ENCODE peak calls at places on chromosomes 4 and X, in seven cellular contexts. M is HL-60, H is fibroblast of lung, E is HCT116, W is PC-3, X is GM23248, C is astrocyte. S is an unnamed sample.
A peak's percentile ranks its signal among the peaks of the same experiment; 100 is the strongest.

GRCh38 chr4:167100120-167100519 is 134.2 kb downstream of the SPOCK3 start:
- DNase-seq in E (no peak), X (peak; percentile 17), M (no peak), H (peak; percentile 62), C (peak; percentile 50), W (peak; percentile 73), S (no peak)

GRCh38 chr4:7095611-7096155 is 27.8 kb upstream of the GRPEL1 start:
- DNase-seq in H (no peak), W (no peak), X (no peak), C (no peak), E (no peak), M (no peak), S (no peak)

GRCh38 chr4:10640535-10641159 is 43.9 kb downstream of the CLNK start:
- DNase-seq in C (peak; percentile 64), W (no peak), X (no peak), H (peak; percentile 65), M (peak; percentile 75), E (no peak), S (peak; percentile 5)

GRCh38 chrX:38816158-38816557 is 14.9 kb downstream of the MID1IP1 start:
- DNase-seq in H (no peak), X (no peak), E (no peak), C (no peak), M (no peak), W (no peak), S (no peak)

GRCh38 chr4:158172196-158172557 is 648 bp downstream of the GASK1B start:
- DNase-seq in C (peak; percentile 50), X (peak; percentile 28), M (peak; percentile 23), W (peak; percentile 19), H (peak; percentile 66), E (no peak), S (no peak)

GRCh38 chrX:96407981-96408380 is 276.7 kb upstream of the DIAPH2 start:
- DNase-seq in M (no peak), C (no peak), H (no peak), E (no peak), W (peak; percentile 33), X (no peak), S (no peak)

GRCh38 chr4:81527709-81528108 is 56.0 kb upstream of the RASGEF1B start:
- DNase-seq in E (no peak), W (no peak), H (no peak), X (no peak), C (no peak), M (no peak), S (no peak)

GRCh38 chrX:75642811-75643361 is 120.0 kb upstream of the ZDHHC15 start:
- DNase-seq in W (no peak), C (no peak), X (no peak), E (no peak), H (no peak), M (no peak), S (no peak)

GRCh38 chr4:80500593-80500992 is 165.1 kb downstream of the CFAP299 start:
- DNase-seq in H (no peak), X (no peak), E (no peak), M (no peak), C (no peak), W (no peak), S (no peak)

GRCh38 chr4:48315728-48316630 is 25.4 kb upstream of the SLAIN2 start:
- DNase-seq in M (peak; percentile 34), X (peak; percentile 78), H (peak; percentile 68), W (peak; percentile 63), C (peak; percentile 58), E (peak; percentile 66), S (no peak)

GRCh38 chr4:40530961-40531635 is 98.6 kb downstream of the RBM47 start:
- DNase-seq in W (no peak), H (no peak), E (no peak), C (no peak), M (no peak), X (no peak), S (no peak)

GRCh38 chrX:134423606-134424005 is 36.4 kb upstream of the HPRT1 start:
- DNase-seq in W (peak; percentile 49), E (no peak), X (peak; percentile 63), C (peak; percentile 6), M (peak; percentile 3), H (peak; percentile 15), S (no peak)

GRCh38 chr4:6885953-6886557 is 23.6 kb upstream of the TBC1D14 start:
- DNase-seq in M (peak; percentile 96), H (peak; percentile 85), C (peak; percentile 75), W (peak; percentile 15), X (peak; percentile 90), E (no peak), S (no peak)

GRCh38 chr4:126223784-126224407 is 909.1 kb downstream of the FAT4 start:
- DNase-seq in H (peak; percentile 16), C (peak; percentile 14), X (peak; percentile 36), M (no peak), E (peak; percentile 29), W (peak; percentile 27), S (no peak)

DNA sequence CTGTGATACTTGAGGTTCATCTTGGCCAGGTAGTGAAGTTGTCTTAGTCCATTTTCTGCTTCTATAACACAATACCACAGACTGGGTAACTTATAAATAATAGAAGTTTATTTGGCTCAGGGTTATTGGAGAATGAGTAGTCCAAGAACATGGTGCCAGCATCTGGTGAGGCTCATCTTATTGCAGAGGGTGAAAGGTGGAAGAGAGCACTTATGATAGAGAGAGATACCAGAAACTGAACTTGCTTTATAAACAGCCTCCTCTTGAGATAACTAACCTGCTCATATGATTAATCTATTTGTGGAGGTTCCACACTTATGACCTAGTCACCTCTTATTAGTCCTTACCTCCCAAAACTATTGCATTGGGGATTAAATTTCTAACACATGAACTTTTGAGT is 1.6 kb downstream of the C4orf51 start:
- DNase-seq in W (no peak), X (peak; percentile 6), H (no peak), M (no peak), E (no peak), C (no peak), S (no peak)
- H3K27ac ChIP-seq in W (no peak overlapping the region), X (no peak overlapping the region), H (no peak overlapping the region), M (no peak overlapping the region), E (no peak overlapping the region), C (no peak overlapping the region), S (no peak overlapping the region)

GRCh38 chr4:139246166-139246565 is 33.9 kb downstream of the MGARP start:
- DNase-seq in M (no peak), W (no peak), E (no peak), X (no peak), C (no peak), H (no peak), S (no peak)
- H3K27ac ChIP-seq in M (no peak overlapping the region), W (no peak overlapping the region), E (no peak overlapping the region), X (peak overlapping the region; percentile 19), C (no peak overlapping the region), H (peak overlapping the region; percentile 49), S (no peak overlapping the region)

GRCh38 chr4:147960971-147961370 is 229.1 kb downstream of the ARHGAP10 start:
- DNase-seq in C (no peak), H (no peak), M (no peak), E (no peak), X (no peak), W (no peak), S (no peak)

GRCh38 chr4:147964519-147964918 is 232.6 kb downstream of the ARHGAP10 start:
- DNase-seq in M (no peak), X (no peak), W (no peak), E (no peak), C (no peak), H (no peak), S (no peak)

GRCh38 chr4:147965056-147965455 is 233.2 kb downstream of the ARHGAP10 start:
- DNase-seq in X (no peak), C (no peak), E (no peak), M (no peak), W (peak; percentile 72), H (no peak), S (no peak)

GRCh38 chr4:147965873-147966272 is 234.0 kb downstream of the ARHGAP10 start:
- DNase-seq in H (no peak), C (no peak), E (no peak), X (no peak), M (no peak), W (no peak), S (no peak)

DNA sequence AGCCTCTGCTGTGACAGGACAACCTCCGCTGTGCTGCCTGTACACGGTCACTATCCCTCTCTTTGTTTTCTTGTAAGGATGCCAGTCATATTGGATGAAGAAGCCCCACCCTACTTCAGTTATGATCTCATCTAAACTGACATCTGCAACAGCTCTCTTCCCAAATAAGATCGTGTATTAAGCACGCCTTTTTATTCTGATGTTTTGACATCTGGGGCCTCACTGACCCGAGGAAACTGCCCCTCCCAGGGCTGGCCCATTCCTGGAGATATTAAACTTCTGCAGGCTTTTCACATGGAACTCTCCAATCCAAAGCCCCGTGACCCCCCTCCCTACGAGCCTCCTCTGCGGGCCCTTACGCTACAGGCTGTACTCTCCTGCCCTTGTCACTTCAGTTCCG is 232.0 kb downstream of the ARHGAP10 start:
- DNase-seq in C (no peak), E (no peak), M (no peak), H (no peak), W (no peak), X (peak; percentile 19), S (no peak)
- H3K27ac ChIP-seq in C (no peak overlapping the region), E (no peak overlapping the region), M (no peak overlapping the region), H (no peak overlapping the region), W (no peak overlapping the region), X (no peak overlapping the region), S (no peak overlapping the region)

GRCh38 chr4:173248690-173249089 is 80.1 kb downstream of the GALNT7 start:
- DNase-seq in C (no peak), W (no peak), M (no peak), X (no peak), E (no peak), H (no peak), S (no peak)
- H3K27ac ChIP-seq in C (no peak overlapping the region), W (no peak overlapping the region), M (no peak overlapping the region), X (no peak overlapping the region), E (no peak overlapping the region), H (no peak overlapping the region), S (no peak overlapping the region)

DNA sequence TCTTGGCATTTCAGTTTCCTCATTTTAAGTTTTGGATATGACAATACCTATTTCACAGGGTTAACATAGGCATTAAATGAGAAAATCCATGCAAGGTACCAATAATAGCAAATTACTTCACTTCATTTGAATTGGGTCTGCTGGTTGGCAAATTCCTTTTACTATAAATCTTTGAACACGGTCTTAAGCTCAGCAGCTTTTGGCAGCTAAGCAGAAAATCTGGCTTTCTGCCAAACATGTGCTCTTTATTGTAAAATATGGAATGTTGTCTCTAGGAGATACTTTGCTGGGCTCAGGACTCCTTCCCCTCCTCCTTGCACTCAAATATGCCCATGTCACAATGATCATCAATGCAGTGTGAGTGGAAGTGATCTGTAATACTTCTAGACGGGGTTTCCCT is 16.8 kb upstream of the DMP1 start:
- DNase-seq in E (no peak), H (peak; percentile 46), X (peak; percentile 8), C (peak; percentile 44), W (no peak), M (no peak), S (no peak)
- H3K27ac ChIP-seq in E (no peak overlapping the region), H (no peak overlapping the region), X (no peak overlapping the region), C (no peak overlapping the region), W (no peak overlapping the region), M (no peak overlapping the region), S (no peak overlapping the region)

GRCh38 chr4:60485279-60485678 is 714.8 kb upstream of the ADGRL3 start:
- DNase-seq in E (no peak), X (no peak), C (no peak), H (no peak), M (no peak), W (peak; percentile 40), S (no peak)
- H3K27ac ChIP-seq in E (no peak overlapping the region), X (no peak overlapping the region), C (no peak overlapping the region), H (no peak overlapping the region), M (no peak overlapping the region), W (no peak overlapping the region), S (no peak overlapping the region)

S was measured in substantia nigra.